ENCODE peak calls at places on chromosomes 7 and 10, in nine cellular contexts. One of them, this sample, is unnamed.

GRCh38 chr10:129085821-129086220 is 381.2 kb upstream of the MGMT start:
- DNase-seq in tibial artery: no peak
- DNase-seq in astrocyte of the spinal cord: no peak
- DNase-seq in GM06990: no peak
- DNase-seq in A549: no peak
- DNase-seq in glutamatergic neuron: no peak
- DNase-seq in endothelial cell: no peak
- DNase-seq in GM10248: no peak
- DNase-seq in WTC11: no peak
- DNase-seq in this sample: no peak

GRCh38 chr7:157021893-157022680 is 11.6 kb upstream of the MNX1 start:
- DNase-seq in tibial artery: no peak
- DNase-seq in astrocyte of the spinal cord: no peak
- DNase-seq in GM06990: no peak
- DNase-seq in A549: no peak
- DNase-seq in glutamatergic neuron: no peak
- DNase-seq in endothelial cell: no peak
- DNase-seq in GM10248: no peak
- DNase-seq in WTC11: no peak
- DNase-seq in this sample: no peak

GRCh38 chr10:110835841-110836240 is 35.9 kb upstream of the PDCD4 start:
- DNase-seq in tibial artery: no peak
- DNase-seq in astrocyte of the spinal cord: no peak
- DNase-seq in GM06990: no peak
- DNase-seq in A549: no peak
- DNase-seq in glutamatergic neuron: no peak
- DNase-seq in endothelial cell: no peak
- DNase-seq in GM10248: no peak
- DNase-seq in WTC11: no peak
- DNase-seq in this sample: no peak

GRCh38 chr10:107653832-107654287 is 489.4 kb upstream of the SORCS1 start:
- DNase-seq in tibial artery: no peak
- DNase-seq in astrocyte of the spinal cord: peak; percentile 24
- DNase-seq in GM06990: peak; percentile 16
- DNase-seq in A549: no peak
- DNase-seq in glutamatergic neuron: no peak
- DNase-seq in endothelial cell: no peak
- DNase-seq in GM10248: peak; percentile 31
- DNase-seq in WTC11: no peak
- DNase-seq in this sample: peak; percentile 4

GRCh38 chr10:75508814-75509306 is 77.4 kb downstream of the LRMDA start:
- DNase-seq in tibial artery: no peak
- DNase-seq in astrocyte of the spinal cord: peak; percentile 53
- DNase-seq in GM06990: no peak
- DNase-seq in A549: no peak
- DNase-seq in glutamatergic neuron: no peak
- DNase-seq in endothelial cell: no peak
- DNase-seq in GM10248: no peak
- DNase-seq in WTC11: no peak
- DNase-seq in this sample: no peak

GRCh38 chr7:116876664-116877442 is 14.5 kb downstream of the CAPZA2 start:
- DNase-seq in tibial artery: peak; percentile 66
- DNase-seq in astrocyte of the spinal cord: no peak
- DNase-seq in GM06990: no peak
- DNase-seq in A549: no peak
- DNase-seq in glutamatergic neuron: peak; percentile 18
- DNase-seq in endothelial cell: peak; percentile 48
- DNase-seq in GM10248: no peak
- DNase-seq in WTC11: no peak
- DNase-seq in this sample: no peak

GRCh38 chr10:381805-382204 is 246.6 kb downstream of the ZMYND11 start:
- DNase-seq in tibial artery: no peak
- DNase-seq in astrocyte of the spinal cord: no peak
- DNase-seq in GM06990: no peak
- DNase-seq in A549: no peak
- DNase-seq in glutamatergic neuron: no peak
- DNase-seq in endothelial cell: no peak
- DNase-seq in GM10248: no peak
- DNase-seq in WTC11: no peak
- DNase-seq in this sample: no peak

GRCh38 chr10:17655009-17655408 is 11.1 kb downstream of the STAM start:
- DNase-seq in tibial artery: no peak
- DNase-seq in astrocyte of the spinal cord: no peak
- DNase-seq in GM06990: no peak
- DNase-seq in A549: no peak
- DNase-seq in glutamatergic neuron: no peak
- DNase-seq in endothelial cell: no peak
- DNase-seq in GM10248: no peak
- DNase-seq in WTC11: no peak
- DNase-seq in this sample: no peak

GRCh38 chr7:41054960-41055700 is 647.8 kb downstream of the INHBA start:
- DNase-seq in tibial artery: no peak
- DNase-seq in astrocyte of the spinal cord: no peak
- DNase-seq in GM06990: no peak
- DNase-seq in A549: no peak
- DNase-seq in glutamatergic neuron: no peak
- DNase-seq in endothelial cell: no peak
- DNase-seq in GM10248: no peak
- DNase-seq in WTC11: no peak
- DNase-seq in this sample: no peak

GRCh38 chr10:96794786-96795733 is 37.0 kb upstream of the LCOR start:
- DNase-seq in tibial artery: no peak
- DNase-seq in astrocyte of the spinal cord: no peak
- DNase-seq in GM06990: no peak
- DNase-seq in A549: no peak
- DNase-seq in glutamatergic neuron: no peak
- DNase-seq in endothelial cell: no peak
- DNase-seq in GM10248: no peak
- DNase-seq in WTC11: peak; percentile 11
- DNase-seq in this sample: no peak

GRCh38 chr10:103067951-103068350 is 125.1 kb downstream of the NT5C2 start:
- DNase-seq in tibial artery: no peak
- DNase-seq in astrocyte of the spinal cord: no peak
- DNase-seq in GM06990: no peak
- DNase-seq in A549: no peak
- DNase-seq in glutamatergic neuron: no peak
- DNase-seq in endothelial cell: no peak
- DNase-seq in GM10248: no peak
- DNase-seq in WTC11: no peak
- DNase-seq in this sample: no peak

GRCh38 chr10:103067484-103067883 is 125.6 kb downstream of the NT5C2 start:
- DNase-seq in tibial artery: no peak
- DNase-seq in astrocyte of the spinal cord: no peak
- DNase-seq in GM06990: no peak
- DNase-seq in A549: no peak
- DNase-seq in glutamatergic neuron: no peak
- DNase-seq in endothelial cell: no peak
- DNase-seq in GM10248: peak; percentile 49
- DNase-seq in WTC11: no peak
- DNase-seq in this sample: no peak

GRCh38 chr10:103072276-103072675 is 120.8 kb downstream of the NT5C2 start:
- DNase-seq in tibial artery: no peak
- DNase-seq in astrocyte of the spinal cord: no peak
- DNase-seq in GM06990: no peak
- DNase-seq in A549: no peak
- DNase-seq in glutamatergic neuron: no peak
- DNase-seq in endothelial cell: no peak
- DNase-seq in GM10248: no peak
- DNase-seq in WTC11: no peak
- DNase-seq in this sample: no peak

GRCh38 chr10:103072891-103073290 is 120.2 kb downstream of the NT5C2 start:
- DNase-seq in tibial artery: no peak
- DNase-seq in astrocyte of the spinal cord: no peak
- DNase-seq in GM06990: no peak
- DNase-seq in A549: no peak
- DNase-seq in glutamatergic neuron: no peak
- DNase-seq in endothelial cell: no peak
- DNase-seq in GM10248: no peak
- DNase-seq in WTC11: no peak
- DNase-seq in this sample: no peak

DNA sequence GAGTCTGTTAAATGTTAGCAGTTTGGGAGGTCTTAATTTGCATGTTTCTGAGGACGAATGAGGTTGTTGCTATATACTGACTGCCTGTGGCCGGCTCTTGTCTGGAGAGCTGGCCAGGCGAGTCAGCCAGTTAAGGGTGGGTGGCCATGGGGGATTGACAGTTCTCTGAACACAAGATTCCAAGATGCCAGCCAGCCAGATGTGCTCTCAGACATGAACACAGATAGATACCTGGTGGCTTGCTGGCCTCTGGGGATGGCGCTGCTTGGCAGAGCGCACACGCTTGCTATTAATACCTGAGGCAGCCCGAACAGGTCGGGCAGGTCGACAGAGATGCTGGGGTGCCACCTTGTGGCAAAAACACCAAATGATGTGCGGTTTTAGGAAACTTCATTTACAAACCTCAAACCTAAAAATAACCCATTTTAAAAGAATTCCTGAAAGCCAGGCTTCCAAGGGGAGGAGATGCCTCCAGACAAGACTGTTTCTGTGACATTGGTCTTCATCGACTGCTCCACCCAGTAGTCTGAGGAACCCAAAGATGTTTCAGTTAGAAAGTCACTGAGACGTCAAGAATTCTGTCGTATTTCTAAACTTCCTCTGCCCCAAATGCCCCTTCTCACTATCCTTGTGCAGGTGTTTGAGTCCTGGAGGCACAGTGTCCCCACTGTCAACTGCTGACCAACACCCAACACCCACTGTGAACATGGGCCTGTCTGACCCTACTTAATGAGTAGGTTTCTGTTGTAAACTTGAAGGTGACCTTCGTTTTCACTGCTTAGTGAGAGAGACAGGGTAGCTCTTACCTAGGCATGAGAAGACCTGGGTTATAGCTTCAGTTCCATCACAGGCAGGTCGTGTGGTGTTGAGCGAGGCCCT is 123.4 kb downstream of the NT5C2 start:
- DNase-seq in tibial artery: no peak
- DNase-seq in astrocyte of the spinal cord: peak; percentile 61
- DNase-seq in GM06990: peak; percentile 64
- DNase-seq in A549: peak; percentile 25
- DNase-seq in glutamatergic neuron: peak; percentile 70
- DNase-seq in endothelial cell: peak; percentile 70
- DNase-seq in GM10248: peak; percentile 65
- DNase-seq in WTC11: peak; percentile 80
- DNase-seq in this sample: peak; percentile 44
- TF ChIP-seq CTCF in tibial artery: peak; percentile 62
- TF ChIP-seq CTCF in astrocyte of the spinal cord: peak; percentile 65
- TF ChIP-seq CTCF in GM06990: peak; percentile 63
- TF ChIP-seq CTCF in A549: peak; percentile 92
- TF ChIP-seq CTCF in glutamatergic neuron: peak; percentile 57
- TF ChIP-seq CTCF in endothelial cell: peak; percentile 64
- TF ChIP-seq CTCF in GM10248: peak; percentile 70
- TF ChIP-seq CTCF in WTC11: peak; percentile 58
- TF ChIP-seq CTCF in this sample: peak; percentile 73

GRCh38 chr10:63866075-63866746 is 345.0 kb downstream of the REEP3 start:
- DNase-seq in tibial artery: peak; percentile 25
- DNase-seq in astrocyte of the spinal cord: peak; percentile 52
- DNase-seq in GM06990: peak; percentile 9
- DNase-seq in A549: peak; percentile 71
- DNase-seq in glutamatergic neuron: peak; percentile 75
- DNase-seq in endothelial cell: peak; percentile 75
- DNase-seq in GM10248: peak; percentile 72
- DNase-seq in WTC11: peak; percentile 87
- DNase-seq in this sample: peak; percentile 10

GRCh38 chr10:63862860-63863259 is 341.7 kb downstream of the REEP3 start:
- DNase-seq in tibial artery: no peak
- DNase-seq in astrocyte of the spinal cord: no peak
- DNase-seq in GM06990: no peak
- DNase-seq in A549: no peak
- DNase-seq in glutamatergic neuron: peak; percentile 53
- DNase-seq in endothelial cell: no peak
- DNase-seq in GM10248: no peak
- DNase-seq in WTC11: no peak
- DNase-seq in this sample: no peak

GRCh38 chr10:63865210-63865609 is 344.0 kb downstream of the REEP3 start:
- DNase-seq in tibial artery: no peak
- DNase-seq in astrocyte of the spinal cord: no peak
- DNase-seq in GM06990: no peak
- DNase-seq in A549: no peak
- DNase-seq in glutamatergic neuron: no peak
- DNase-seq in endothelial cell: no peak
- DNase-seq in GM10248: no peak
- DNase-seq in WTC11: no peak
- DNase-seq in this sample: no peak

GRCh38 chr10:63866747-63867140 is 345.5 kb downstream of the REEP3 start:
- DNase-seq in tibial artery: no peak
- DNase-seq in astrocyte of the spinal cord: no peak
- DNase-seq in GM06990: peak; percentile 5
- DNase-seq in A549: no peak
- DNase-seq in glutamatergic neuron: no peak
- DNase-seq in endothelial cell: no peak
- DNase-seq in GM10248: no peak
- DNase-seq in WTC11: no peak
- DNase-seq in this sample: no peak
- TF ChIP-seq CTCF in tibial artery: no peak
- TF ChIP-seq CTCF in astrocyte of the spinal cord: no peak
- TF ChIP-seq CTCF in GM06990: peak; percentile 40
- TF ChIP-seq CTCF in A549: peak; percentile 36
- TF ChIP-seq CTCF in glutamatergic neuron: peak; percentile 70
- TF ChIP-seq CTCF in endothelial cell: peak; percentile 50
- TF ChIP-seq CTCF in GM10248: no peak
- TF ChIP-seq CTCF in WTC11: peak; percentile 10
- TF ChIP-seq CTCF in this sample: no peak

DNA sequence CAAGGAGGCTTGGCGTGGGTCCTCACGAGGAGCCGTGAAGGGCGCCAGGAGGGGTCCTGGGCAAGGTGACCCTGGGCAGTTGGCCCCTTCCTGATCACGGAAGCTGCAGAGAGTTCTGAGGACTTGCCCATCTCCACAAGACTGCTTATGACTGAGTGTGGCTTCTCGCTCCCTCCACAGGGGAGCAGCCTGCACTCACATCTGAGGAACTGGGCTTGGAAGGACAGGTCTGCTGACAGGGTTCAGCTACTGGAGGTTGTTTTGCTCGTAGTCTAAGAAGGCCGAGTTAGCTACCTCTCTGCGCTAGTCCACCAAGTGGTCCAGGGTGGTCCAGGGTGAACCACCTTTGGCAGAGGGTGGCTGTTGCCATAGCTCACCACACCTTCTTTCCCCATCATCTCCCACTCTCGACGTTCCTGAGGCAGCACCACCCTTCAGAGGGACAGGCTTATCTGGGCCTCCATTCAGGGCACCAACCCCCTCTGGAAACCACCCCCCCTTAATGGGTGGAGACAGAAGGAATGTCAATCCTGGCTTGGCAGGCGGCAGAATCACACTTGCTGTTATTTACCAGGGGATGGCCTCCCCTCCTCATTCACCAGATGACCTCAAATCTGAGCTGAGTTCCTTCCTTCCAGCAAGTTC is 38.2 kb downstream of the FAM53B start:
- DNase-seq in tibial artery: no peak
- DNase-seq in astrocyte of the spinal cord: no peak
- DNase-seq in GM06990: no peak
- DNase-seq in A549: no peak
- DNase-seq in glutamatergic neuron: no peak
- DNase-seq in endothelial cell: no peak
- DNase-seq in GM10248: no peak
- DNase-seq in WTC11: no peak
- DNase-seq in this sample: no peak
- TF ChIP-seq CTCF in tibial artery: no peak
- TF ChIP-seq CTCF in astrocyte of the spinal cord: no peak
- TF ChIP-seq CTCF in GM06990: peak; percentile 8
- TF ChIP-seq CTCF in A549: no peak
- TF ChIP-seq CTCF in glutamatergic neuron: no peak
- TF ChIP-seq CTCF in endothelial cell: no peak
- TF ChIP-seq CTCF in GM10248: no peak
- TF ChIP-seq CTCF in WTC11: no peak
- TF ChIP-seq CTCF in this sample: peak; percentile 30

GRCh38 chr7:75931676-75932075 is 16.7 kb downstream of the POR start:
- DNase-seq in tibial artery: no peak
- DNase-seq in astrocyte of the spinal cord: no peak
- DNase-seq in GM06990: no peak
- DNase-seq in A549: no peak
- DNase-seq in glutamatergic neuron: peak; percentile 71
- DNase-seq in endothelial cell: no peak
- DNase-seq in GM10248: no peak
- DNase-seq in WTC11: no peak
- DNase-seq in this sample: no peak
- TF ChIP-seq CTCF in tibial artery: no peak
- TF ChIP-seq CTCF in astrocyte of the spinal cord: no peak
- TF ChIP-seq CTCF in GM06990: no peak
- TF ChIP-seq CTCF in A549: no peak
- TF ChIP-seq CTCF in glutamatergic neuron: no peak
- TF ChIP-seq CTCF in endothelial cell: no peak
- TF ChIP-seq CTCF in GM10248: no peak
- TF ChIP-seq CTCF in WTC11: no peak
- TF ChIP-seq CTCF in this sample: no peak

This sample was measured in GM12864.